ENCODE peak calls at places on chromosomes 3 and 15, in six cellular contexts. One of them, this sample, is unnamed.

GRCh38 chr15:91891101-91891500 is 37.6 kb downstream of the SLCO3A1 start:
- DNase-seq in lung: no peak
- DNase-seq in OCI-LY7: no peak
- DNase-seq in AG09309: no peak
- DNase-seq in AG10803: no peak
- DNase-seq in RWPE2: no peak
- DNase-seq in this sample: no peak

GRCh38 chr3:18443670-18444596 is 18.8 kb upstream of the SATB1 start:
- DNase-seq in lung: no peak
- DNase-seq in OCI-LY7: no peak
- DNase-seq in AG09309: no peak
- DNase-seq in AG10803: no peak
- DNase-seq in RWPE2: peak
- DNase-seq in this sample: peak

GRCh38 chr15:68230157-68231100 is 901 bp upstream of the CLN6 start:
- DNase-seq in lung: no peak
- DNase-seq in OCI-LY7: peak
- DNase-seq in AG09309: no peak
- DNase-seq in AG10803: peak
- DNase-seq in RWPE2: no peak
- DNase-seq in this sample: no peak

GRCh38 chr3:129305592-129306091 is 27.0 kb downstream of the HMCES start:
- DNase-seq in lung: peak
- DNase-seq in OCI-LY7: no peak
- DNase-seq in AG09309: peak
- DNase-seq in AG10803: peak
- DNase-seq in RWPE2: peak
- DNase-seq in this sample: no peak

GRCh38 chr3:44468572-44469520 is 8.6 kb downstream of the ZNF445 start:
- DNase-seq in lung: no peak
- DNase-seq in OCI-LY7: no peak
- DNase-seq in AG09309: no peak
- DNase-seq in AG10803: peak
- DNase-seq in RWPE2: no peak
- DNase-seq in this sample: no peak

GRCh38 chr15:75201609-75202250 is at the start of gene C15orf39:
- DNase-seq in lung: peak
- DNase-seq in OCI-LY7: peak
- DNase-seq in AG09309: peak
- DNase-seq in AG10803: peak
- DNase-seq in RWPE2: peak
- DNase-seq in this sample: peak

GRCh38 chr3:133079621-133080020 is 41.4 kb downstream of the TMEM108 start:
- DNase-seq in lung: no peak
- DNase-seq in OCI-LY7: no peak
- DNase-seq in AG09309: no peak
- DNase-seq in AG10803: no peak
- DNase-seq in RWPE2: no peak
- DNase-seq in this sample: no peak

GRCh38 chr3:149077638-149078037 is 8.7 kb downstream of the HLTF start:
- DNase-seq in lung: no peak
- DNase-seq in OCI-LY7: no peak
- DNase-seq in AG09309: peak
- DNase-seq in AG10803: peak
- DNase-seq in RWPE2: no peak
- DNase-seq in this sample: no peak

GRCh38 chr15:80247320-80247719 is 4.7 kb downstream of the CTXND1 start:
- DNase-seq in lung: no peak
- DNase-seq in OCI-LY7: no peak
- DNase-seq in AG09309: no peak
- DNase-seq in AG10803: no peak
- DNase-seq in RWPE2: no peak
- DNase-seq in this sample: no peak

GRCh38 chr3:63993653-63994079 is 29.6 kb downstream of the PSMD6 start:
- DNase-seq in lung: peak
- DNase-seq in OCI-LY7: peak
- DNase-seq in AG09309: peak
- DNase-seq in AG10803: peak
- DNase-seq in RWPE2: no peak
- DNase-seq in this sample: peak

GRCh38 chr3:55246016-55246415 is 241.1 kb downstream of the WNT5A start:
- DNase-seq in lung: no peak
- DNase-seq in OCI-LY7: no peak
- DNase-seq in AG09309: peak
- DNase-seq in AG10803: no peak
- DNase-seq in RWPE2: no peak
- DNase-seq in this sample: no peak

GRCh38 chr15:43067717-43068461 is 37.9 kb downstream of the UBR1 start:
- DNase-seq in lung: no peak
- DNase-seq in OCI-LY7: no peak
- DNase-seq in AG09309: no peak
- DNase-seq in AG10803: peak
- DNase-seq in RWPE2: no peak
- DNase-seq in this sample: no peak

GRCh38 chr15:73996267-73996666 is 1.8 kb downstream of the PML start:
- DNase-seq in lung: no peak
- DNase-seq in OCI-LY7: no peak
- DNase-seq in AG09309: no peak
- DNase-seq in AG10803: no peak
- DNase-seq in RWPE2: no peak
- DNase-seq in this sample: no peak

GRCh38 chr3:112610121-112610520 is 30.8 kb downstream of the CCDC80 start:
- DNase-seq in lung: no peak
- DNase-seq in OCI-LY7: no peak
- DNase-seq in AG09309: peak
- DNase-seq in AG10803: peak
- DNase-seq in RWPE2: no peak
- DNase-seq in this sample: no peak

GRCh38 chr15:68223171-68223570 is 6.4 kb downstream of the CLN6 start:
- DNase-seq in lung: no peak
- DNase-seq in OCI-LY7: no peak
- DNase-seq in AG09309: no peak
- DNase-seq in AG10803: no peak
- DNase-seq in RWPE2: peak
- DNase-seq in this sample: no peak

GRCh38 chr3:86282106-86282787 is 708.7 kb downstream of the VGLL3 start:
- DNase-seq in lung: no peak
- DNase-seq in OCI-LY7: no peak
- DNase-seq in AG09309: no peak
- DNase-seq in AG10803: no peak
- DNase-seq in RWPE2: peak
- DNase-seq in this sample: no peak

GRCh38 chr15:48416301-48416700 is 85.1 kb downstream of the DUT start:
- DNase-seq in lung: no peak
- DNase-seq in OCI-LY7: no peak
- DNase-seq in AG09309: no peak
- DNase-seq in AG10803: no peak
- DNase-seq in RWPE2: no peak
- DNase-seq in this sample: peak

GRCh38 chr3:192566706-192567290 is 160.5 kb downstream of the FGF12 start:
- DNase-seq in lung: peak
- DNase-seq in OCI-LY7: peak
- DNase-seq in AG09309: peak
- DNase-seq in AG10803: peak
- DNase-seq in RWPE2: no peak
- DNase-seq in this sample: peak

GRCh38 chr3:72587282-72587681 is 261.0 kb downstream of the SHQ1 start:
- DNase-seq in lung: no peak
- DNase-seq in OCI-LY7: no peak
- DNase-seq in AG09309: no peak
- DNase-seq in AG10803: no peak
- DNase-seq in RWPE2: no peak
- DNase-seq in this sample: no peak
- TF ChIP-seq CTCF in lung: no peak
- TF ChIP-seq CTCF in OCI-LY7: peak
- TF ChIP-seq CTCF in AG09309: no peak
- TF ChIP-seq CTCF in AG10803: no peak
- TF ChIP-seq CTCF in RWPE2: no peak
- TF ChIP-seq CTCF in this sample: no peak

GRCh38 chr3:98839846-98840245 is 61.6 kb downstream of the DCBLD2 start:
- DNase-seq in lung: no peak
- DNase-seq in OCI-LY7: no peak
- DNase-seq in AG09309: no peak
- DNase-seq in AG10803: no peak
- DNase-seq in RWPE2: no peak
- DNase-seq in this sample: no peak
- TF ChIP-seq CTCF in lung: no peak
- TF ChIP-seq CTCF in OCI-LY7: no peak
- TF ChIP-seq CTCF in AG09309: no peak
- TF ChIP-seq CTCF in AG10803: no peak
- TF ChIP-seq CTCF in RWPE2: no peak
- TF ChIP-seq CTCF in this sample: no peak

GRCh38 chr3:126663257-126663656 is 8.3 kb upstream of the TXNRD3 start:
- DNase-seq in lung: no peak
- DNase-seq in OCI-LY7: no peak
- DNase-seq in AG09309: no peak
- DNase-seq in AG10803: no peak
- DNase-seq in RWPE2: no peak
- DNase-seq in this sample: no peak

GRCh38 chr3:126663750-126664149 is 8.8 kb upstream of the TXNRD3 start:
- DNase-seq in lung: no peak
- DNase-seq in OCI-LY7: no peak
- DNase-seq in AG09309: no peak
- DNase-seq in AG10803: no peak
- DNase-seq in RWPE2: no peak
- DNase-seq in this sample: no peak

GRCh38 chr3:126666002-126666401 is 11.1 kb upstream of the TXNRD3 start:
- DNase-seq in lung: no peak
- DNase-seq in OCI-LY7: no peak
- DNase-seq in AG09309: no peak
- DNase-seq in AG10803: no peak
- DNase-seq in RWPE2: no peak
- DNase-seq in this sample: no peak

GRCh38 chr3:126665221-126665936 is 10.5 kb upstream of the TXNRD3 start:
- DNase-seq in lung: no peak
- DNase-seq in OCI-LY7: no peak
- DNase-seq in AG09309: no peak
- DNase-seq in AG10803: no peak
- DNase-seq in RWPE2: no peak
- DNase-seq in this sample: no peak

GRCh38 chr3:126664591-126665214 is 9.8 kb upstream of the TXNRD3 start:
- DNase-seq in lung: no peak
- DNase-seq in OCI-LY7: no peak
- DNase-seq in AG09309: no peak
- DNase-seq in AG10803: peak
- DNase-seq in RWPE2: no peak
- DNase-seq in this sample: no peak
- TF ChIP-seq CTCF in lung: no peak
- TF ChIP-seq CTCF in OCI-LY7: peak
- TF ChIP-seq CTCF in AG09309: peak
- TF ChIP-seq CTCF in AG10803: peak
- TF ChIP-seq CTCF in RWPE2: no peak
- TF ChIP-seq CTCF in this sample: no peak

GRCh38 chr3:169362872-169363271 is 300.6 kb downstream of the MECOM start:
- DNase-seq in lung: no peak
- DNase-seq in OCI-LY7: no peak
- DNase-seq in AG09309: no peak
- DNase-seq in AG10803: no peak
- DNase-seq in RWPE2: no peak
- DNase-seq in this sample: no peak
- TF ChIP-seq CTCF in lung: no peak
- TF ChIP-seq CTCF in OCI-LY7: peak
- TF ChIP-seq CTCF in AG09309: no peak
- TF ChIP-seq CTCF in AG10803: no peak
- TF ChIP-seq CTCF in RWPE2: no peak
- TF ChIP-seq CTCF in this sample: no peak

GRCh38 chr15:40909662-40910625 is 15.7 kb downstream of the VPS18 start:
- DNase-seq in lung: peak
- DNase-seq in OCI-LY7: no peak
- DNase-seq in AG09309: peak
- DNase-seq in AG10803: peak
- DNase-seq in RWPE2: peak
- DNase-seq in this sample: no peak

GRCh38 chr15:40906947-40907802 is 12.9 kb downstream of the VPS18 start:
- DNase-seq in lung: no peak
- DNase-seq in OCI-LY7: peak
- DNase-seq in AG09309: no peak
- DNase-seq in AG10803: no peak
- DNase-seq in RWPE2: peak
- DNase-seq in this sample: no peak

GRCh38 chr15:40906101-40906946 is 12.1 kb downstream of the VPS18 start:
- DNase-seq in lung: peak
- DNase-seq in OCI-LY7: peak
- DNase-seq in AG09309: peak
- DNase-seq in AG10803: peak
- DNase-seq in RWPE2: peak
- DNase-seq in this sample: peak

GRCh38 chr15:40911139-40911538 is 16.9 kb downstream of the VPS18 start:
- DNase-seq in lung: no peak
- DNase-seq in OCI-LY7: no peak
- DNase-seq in AG09309: no peak
- DNase-seq in AG10803: no peak
- DNase-seq in RWPE2: peak
- DNase-seq in this sample: no peak

DNA sequence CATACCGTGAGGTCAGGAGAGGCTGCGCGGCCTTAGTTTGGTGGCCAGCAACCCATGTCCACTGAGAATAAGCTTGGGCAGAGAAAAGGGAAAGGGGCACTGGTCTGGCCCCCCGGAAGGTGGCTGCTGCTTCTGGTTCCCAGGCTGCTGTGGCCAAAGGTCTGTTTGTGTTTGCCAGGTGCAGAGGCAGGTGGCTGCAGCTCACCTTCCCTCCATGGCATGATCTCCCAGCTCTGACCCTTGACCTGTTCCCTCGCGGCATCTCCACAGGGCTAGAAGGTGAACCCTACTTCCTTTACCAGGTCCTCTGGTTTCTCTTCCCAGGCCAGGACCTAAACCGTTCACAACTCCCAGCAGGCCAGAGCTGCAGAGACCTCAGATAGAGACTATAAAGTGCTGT is 13.8 kb downstream of the VPS18 start:
- DNase-seq in lung: no peak
- DNase-seq in OCI-LY7: no peak
- DNase-seq in AG09309: no peak
- DNase-seq in AG10803: no peak
- DNase-seq in RWPE2: no peak
- DNase-seq in this sample: no peak
- TF ChIP-seq CTCF in lung: no peak
- TF ChIP-seq CTCF in OCI-LY7: no peak
- TF ChIP-seq CTCF in AG09309: no peak
- TF ChIP-seq CTCF in AG10803: no peak
- TF ChIP-seq CTCF in RWPE2: no peak
- TF ChIP-seq CTCF in this sample: no peak

GRCh38 chr15:39931615-39932014 is 2.3 kb upstream of the EIF2AK4 start:
- DNase-seq in lung: no peak
- DNase-seq in OCI-LY7: no peak
- DNase-seq in AG09309: no peak
- DNase-seq in AG10803: no peak
- DNase-seq in RWPE2: no peak
- DNase-seq in this sample: no peak
- TF ChIP-seq CTCF in lung: no peak
- TF ChIP-seq CTCF in OCI-LY7: peak
- TF ChIP-seq CTCF in AG09309: no peak
- TF ChIP-seq CTCF in AG10803: peak
- TF ChIP-seq CTCF in RWPE2: peak
- TF ChIP-seq CTCF in this sample: no peak